ENCODE peak calls at places on chromosomes 1 and 21, in eight cellular contexts. K, R, F, Y, U, T, Q and M are unnamed samples.

GRCh38 chr1:178491721-178492120 is 5.0 kb downstream of the CLEC20A start:
- DNase-seq in K (no peak), R (no peak), F (no peak), Y (no peak), U (no peak), T (no peak), Q (no peak), M (no peak)

GRCh38 chr1:5597171-5597864 is 394.9 kb downstream of the NPHP4 start:
- DNase-seq in K (no peak), R (no peak), F (no peak), Y (no peak), U (no peak), T (no peak), Q (no peak), M (no peak)

GRCh38 chr1:30816211-30817082 is 58.9 kb upstream of the LAPTM5 start:
- DNase-seq in K (peak), R (peak), F (no peak), Y (peak), U (peak), T (no peak), Q (peak), M (peak)

GRCh38 chr1:201622824-201623223 is 83.9 kb downstream of the NAV1 start:
- DNase-seq in K (no peak), R (no peak), F (no peak), Y (no peak), U (no peak), T (no peak), Q (no peak), M (no peak)

GRCh38 chr1:150160964-150161626 is 11.4 kb downstream of the PLEKHO1 start:
- DNase-seq in K (no peak), R (no peak), F (peak), Y (no peak), U (peak), T (no peak), Q (no peak), M (no peak)

GRCh38 chr21:28229811-28230210 is 762.9 kb downstream of the LTN1 start:
- DNase-seq in K (no peak), R (peak), F (no peak), Y (no peak), U (peak), T (no peak), Q (no peak), M (peak)

GRCh38 chr1:22098752-22099151 is 44.1 kb downstream of the WNT4 start:
- DNase-seq in K (no peak), R (no peak), F (no peak), Y (no peak), U (no peak), T (no peak), Q (no peak), M (no peak)

GRCh38 chr21:44838951-44839350 is 21.1 kb upstream of the SUMO3 start:
- DNase-seq in K (no peak), R (no peak), F (peak), Y (no peak), U (no peak), T (no peak), Q (no peak), M (no peak)

GRCh38 chr1:188225975-188226374 is 1397.2 kb downstream of the PLA2G4A start:
- DNase-seq in K (no peak), R (no peak), F (no peak), Y (no peak), U (no peak), T (no peak), Q (no peak), M (no peak)

GRCh38 chr21:43865471-43866181 is 603 bp downstream of the AGPAT3 start:
- DNase-seq in K (no peak), R (peak), F (peak), Y (peak), U (peak), T (no peak), Q (peak), M (no peak)

GRCh38 chr1:209062863-209063262 is 520.7 kb upstream of the CAMK1G start:
- DNase-seq in K (no peak), R (no peak), F (no peak), Y (no peak), U (no peak), T (no peak), Q (no peak), M (no peak)

GRCh38 chr1:223233410-223234163 is 90.5 kb upstream of the TLR5 start:
- DNase-seq in K (no peak), R (peak), F (no peak), Y (no peak), U (peak), T (no peak), Q (no peak), M (peak)

GRCh38 chr1:109186704-109187071 is 27.0 kb upstream of the SARS1 start:
- DNase-seq in K (no peak), R (peak), F (no peak), Y (no peak), U (peak), T (no peak), Q (no peak), M (no peak)

GRCh38 chr1:108050134-108050533 is 85.2 kb upstream of the VAV3 start:
- DNase-seq in K (peak), R (no peak), F (no peak), Y (no peak), U (no peak), T (no peak), Q (peak), M (no peak)

GRCh38 chr1:234730542-234731370 is 120.8 kb upstream of the IRF2BP2 start:
- DNase-seq in K (no peak), R (no peak), F (peak), Y (no peak), U (no peak), T (peak), Q (no peak), M (no peak)

GRCh38 chr1:219550171-219550570 is 62.7 kb downstream of the ZC3H11B start:
- DNase-seq in K (no peak), R (peak), F (no peak), Y (no peak), U (no peak), T (no peak), Q (no peak), M (no peak)

GRCh38 chr1:9890224-9890731 is 19.8 kb downstream of the CTNNBIP1 start:
- DNase-seq in K (no peak), R (peak), F (no peak), Y (no peak), U (peak), T (no peak), Q (peak), M (peak)

GRCh38 chr1:24340770-24341169 is 21.6 kb downstream of the GRHL3 start:
- DNase-seq in K (no peak), R (no peak), F (no peak), Y (no peak), U (no peak), T (no peak), Q (no peak), M (no peak)

GRCh38 chr1:5651027-5651410 is 341.2 kb downstream of the NPHP4 start:
- DNase-seq in K (no peak), R (no peak), F (no peak), Y (no peak), U (no peak), T (no peak), Q (no peak), M (no peak)

GRCh38 chr1:92804721-92805169 is 19.8 kb upstream of the EVI5 start:
- DNase-seq in K (peak), R (peak), F (no peak), Y (peak), U (peak), T (no peak), Q (peak), M (peak)

GRCh38 chr1:162541619-162542141 is 19.8 kb upstream of the UAP1 start:
- DNase-seq in K (peak), R (peak), F (no peak), Y (no peak), U (peak), T (no peak), Q (peak), M (peak)

GRCh38 chr1:150152772-150153461 is 3.2 kb downstream of the PLEKHO1 start:
- DNase-seq in K (no peak), R (peak), F (no peak), Y (no peak), U (peak), T (no peak), Q (peak), M (no peak)

GRCh38 chr1:9061252-9061948 is 8.0 kb downstream of the SLC2A5 start:
- DNase-seq in K (no peak), R (peak), F (no peak), Y (no peak), U (no peak), T (no peak), Q (peak), M (no peak)

GRCh38 chr1:82321794-82322193 is 521.1 kb downstream of the ADGRL2 start:
- DNase-seq in K (no peak), R (peak), F (no peak), Y (no peak), U (no peak), T (no peak), Q (no peak), M (no peak)

GRCh38 chr1:228107636-228108035 is 1.5 kb downstream of the MRPL55 start:
- DNase-seq in K (no peak), R (no peak), F (peak), Y (no peak), U (no peak), T (no peak), Q (no peak), M (no peak)

DNA sequence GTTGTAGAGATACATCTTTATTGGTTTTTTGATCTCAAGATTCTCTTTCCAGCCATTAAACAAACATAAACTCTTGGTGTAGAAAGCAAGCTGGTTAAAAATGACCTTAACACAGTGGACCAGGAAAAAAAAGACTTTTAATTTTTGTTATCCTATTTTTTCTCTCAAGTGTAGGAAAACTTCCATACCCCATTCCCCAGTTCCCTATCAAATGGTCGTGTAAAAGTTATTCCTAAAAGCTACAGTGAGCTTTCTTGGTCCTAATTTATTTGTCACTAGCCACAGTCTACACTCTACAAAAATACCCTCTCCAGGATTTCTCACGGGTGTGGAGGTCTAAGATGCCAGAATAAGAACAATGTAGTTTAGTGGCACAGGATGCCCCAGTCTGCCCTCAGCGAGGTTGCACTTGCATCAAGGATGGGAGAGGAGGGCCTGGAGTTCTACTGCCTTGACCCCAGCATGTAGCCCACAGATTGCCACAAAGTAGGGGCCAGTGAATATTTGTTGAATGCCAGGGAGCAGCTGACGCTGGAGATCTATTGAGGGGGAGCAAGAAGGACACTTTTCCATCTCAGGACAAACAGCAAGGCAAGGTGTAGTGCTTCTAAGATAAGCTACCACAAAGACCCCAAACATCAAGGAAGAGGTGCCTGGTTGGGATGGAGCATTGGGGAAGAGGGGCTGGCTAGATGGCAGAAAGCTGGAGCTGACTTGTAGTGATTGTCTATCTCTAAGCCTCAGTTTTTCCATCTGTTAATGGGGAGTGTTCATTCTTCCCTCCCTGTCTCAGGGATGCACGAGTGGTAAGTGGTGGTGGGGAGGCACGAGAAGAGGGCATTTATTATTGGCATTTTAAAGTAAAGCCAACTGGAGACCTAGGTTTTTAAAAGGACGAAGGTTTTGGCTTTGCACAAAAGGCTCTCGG is 1.8 kb downstream of the MYCL start:
- DNase-seq in K (no peak), R (no peak), F (no peak), Y (no peak), U (no peak), T (no peak), Q (no peak), M (no peak)
- H3K4me3 ChIP-seq in K (no peak), R (no peak), F (no peak), Y (no peak), U (no peak), T (no peak), Q (no peak), M (no peak)

DNA sequence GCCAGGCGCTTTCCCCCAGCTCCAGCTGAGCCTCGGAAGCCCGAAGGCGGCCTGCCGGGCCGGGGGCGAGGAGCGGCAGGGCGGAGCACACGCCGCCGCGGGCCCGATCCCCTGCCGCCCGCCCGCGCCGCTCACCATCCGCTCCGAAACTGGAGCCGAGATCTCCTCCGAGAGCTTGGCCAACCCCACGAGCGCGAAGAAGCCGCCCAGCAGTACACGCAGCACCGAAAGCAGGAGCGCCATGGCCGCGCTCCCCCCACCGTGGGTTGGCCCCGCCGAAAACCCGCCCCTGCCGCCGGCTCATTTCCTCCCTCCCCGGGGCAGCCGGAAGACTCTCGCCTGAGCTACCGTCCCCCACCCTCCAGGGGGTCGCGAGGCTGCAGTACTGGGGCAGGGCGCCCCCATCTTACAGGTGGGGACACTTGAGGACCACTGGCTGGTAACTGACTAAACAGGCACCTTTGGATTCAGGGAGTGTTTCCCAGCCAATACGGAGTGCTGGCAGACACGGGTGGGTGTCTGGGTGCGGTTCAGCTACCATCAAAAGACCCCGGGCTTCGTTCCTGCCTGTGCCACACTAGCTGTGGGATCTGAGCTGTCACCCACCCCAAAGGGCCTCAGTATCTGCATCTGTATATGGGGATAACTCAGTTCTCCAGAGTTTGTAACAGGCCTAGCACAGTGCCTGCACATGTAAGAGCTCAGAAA is at the start of gene TMEM35B:
- DNase-seq in K (peak), R (peak), F (peak), Y (peak), U (peak), T (peak), Q (peak), M (no peak)
- H3K4me3 ChIP-seq in K (peak), R (peak), F (peak), Y (peak), U (peak), T (peak), Q (peak), M (peak)

DNA sequence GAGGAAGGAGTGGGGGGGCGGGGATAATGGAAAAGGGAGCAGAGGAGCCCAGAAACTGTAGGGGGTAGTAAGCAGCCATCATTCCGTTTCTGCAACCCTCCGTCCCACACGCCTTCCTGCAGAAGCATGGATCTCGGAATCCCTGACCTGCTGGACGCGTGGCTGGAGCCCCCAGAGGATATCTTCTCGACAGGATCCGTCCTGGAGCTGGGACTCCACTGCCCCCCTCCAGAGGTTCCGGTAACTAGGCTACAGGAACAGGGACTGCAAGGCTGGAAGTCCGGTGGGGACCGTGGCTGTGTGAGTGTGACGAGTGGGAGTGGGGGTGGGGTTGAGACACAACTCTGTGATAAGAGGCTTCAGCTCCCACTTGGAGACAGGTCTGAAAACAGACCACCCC is 698 bp downstream of the CREB3L4 start:
- DNase-seq in K (no peak), R (no peak), F (no peak), Y (no peak), U (no peak), T (no peak), Q (no peak), M (no peak)
- H3K4me3 ChIP-seq in K (peak), R (peak), F (peak), Y (no peak), U (peak), T (peak), Q (peak), M (peak)

DNA sequence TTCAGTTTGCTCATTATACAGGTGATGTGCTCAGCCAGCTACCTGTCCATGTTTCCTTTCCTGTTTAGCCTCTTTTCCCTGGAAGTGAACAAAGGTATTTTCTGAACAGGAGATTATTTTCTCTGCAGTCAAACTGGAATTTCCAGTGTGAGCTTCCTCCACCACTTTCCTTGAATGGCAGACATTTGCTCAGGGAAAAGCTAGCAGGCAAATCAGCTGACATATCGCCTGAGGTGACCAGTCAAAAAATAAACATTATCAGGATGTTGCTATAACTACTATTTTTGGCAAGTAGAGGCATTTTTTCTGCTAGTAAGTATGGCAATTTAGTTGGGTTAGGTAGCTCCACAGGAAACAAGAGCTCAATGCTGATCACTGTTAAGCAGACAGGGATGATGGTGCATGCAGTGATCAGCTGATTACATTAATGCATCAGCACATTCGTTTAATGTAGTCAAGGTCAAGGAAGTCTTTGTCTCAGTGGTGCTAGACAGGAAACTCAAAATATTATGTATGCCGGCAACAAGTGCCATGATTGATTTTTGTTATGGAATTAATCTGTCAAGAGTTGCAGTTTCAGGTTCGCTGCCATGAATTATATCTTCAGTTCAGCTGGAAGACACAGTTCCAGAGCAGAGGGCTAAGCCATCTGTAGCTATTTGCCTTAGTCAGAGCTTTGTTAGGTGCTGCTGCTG is 179.8 kb upstream of the ST6GALNAC5 start:
- DNase-seq in K (no peak), R (no peak), F (no peak), Y (no peak), U (no peak), T (no peak), Q (no peak), M (no peak)
- H3K4me3 ChIP-seq in K (no peak), R (no peak), F (no peak), Y (no peak), U (no peak), T (no peak), Q (no peak), M (no peak)

DNA sequence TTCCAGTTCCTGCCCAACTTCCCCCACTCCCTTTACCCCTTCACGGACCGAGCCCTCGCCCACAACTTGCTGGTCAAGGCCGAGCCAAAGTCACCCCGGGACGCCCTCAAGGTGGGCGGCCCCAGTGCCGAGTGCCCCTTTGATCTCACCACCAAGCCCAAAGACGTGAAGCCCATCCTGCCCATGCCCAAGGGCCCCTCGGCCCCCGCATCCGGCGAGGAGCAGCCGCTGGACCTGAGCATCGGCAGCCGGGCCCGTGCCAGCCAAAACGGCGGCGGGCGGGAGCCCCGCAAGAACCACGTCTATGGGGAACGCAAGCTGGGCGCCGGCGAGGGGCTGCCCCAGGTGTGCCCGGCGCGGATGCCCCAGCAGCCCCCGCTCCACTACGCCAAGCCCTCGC is 42.1 kb upstream of the ARHGEF16 start:
- DNase-seq in K (no peak), R (no peak), F (no peak), Y (no peak), U (no peak), T (no peak), Q (no peak), M (no peak)
- H3K4me3 ChIP-seq in K (no peak), R (no peak), F (no peak), Y (no peak), U (no peak), T (no peak), Q (no peak), M (no peak)

GRCh38 chr21:20186186-20186585 is 812.0 kb upstream of the NCAM2 start:
- DNase-seq in K (no peak), R (no peak), F (no peak), Y (no peak), U (no peak), T (no peak), Q (no peak), M (no peak)
- H3K4me3 ChIP-seq in K (no peak), R (no peak), F (no peak), Y (no peak), U (no peak), T (no peak), Q (no peak), M (no peak)